ENCODE peak calls at places on chromosomes 6 and 20, in six cellular contexts. B is mucosa of descending colon, Y is AG10803, C is epithelial cell of esophagus, X is NCI-H1417 treated with DMSO at 0.1 percent for 48 hours, O is Ammon's horn. V is an unnamed sample.

GRCh38 chr6:55277628-55278003 is 49.7 kb upstream of the GFRAL start:
- DNase-seq in C (no peak), X (no peak), Y (no peak), O (no peak), B (no peak), V (no peak)

GRCh38 chr6:14883921-14884320 is 361.9 kb upstream of the JARID2 start:
- DNase-seq in C (no peak), X (no peak), B (no peak), Y (peak), O (no peak), V (no peak)

GRCh38 chr6:20028143-20028542 is 184.1 kb downstream of the MBOAT1 start:
- DNase-seq in B (peak), Y (no peak), O (no peak), C (no peak), X (no peak), V (no peak)

GRCh38 chr20:14208956-14209355 is 128.5 kb downstream of the FLRT3 start:
- DNase-seq in B (no peak), X (no peak), Y (peak), O (no peak), C (no peak), V (no peak)

GRCh38 chr20:56422131-56422823 is 10.2 kb downstream of the CASS4 start:
- DNase-seq in X (no peak), B (no peak), C (peak), O (no peak), Y (peak), V (no peak)

GRCh38 chr20:50245561-50246366 is 55.1 kb downstream of the CEBPB start:
- DNase-seq in C (peak), Y (peak), O (no peak), B (no peak), X (no peak), V (no peak)

GRCh38 chr6:108118791-108119211 is 44.3 kb upstream of the OSTM1 start:
- DNase-seq in Y (no peak), O (no peak), C (no peak), X (no peak), B (no peak), V (no peak)

GRCh38 chr6:113719545-113719944 is 137.6 kb upstream of the MARCKS start:
- DNase-seq in O (no peak), C (peak), B (no peak), X (no peak), Y (peak), V (no peak)

GRCh38 chr6:163554663-163555062 is 140.1 kb downstream of the QKI start:
- DNase-seq in B (peak), O (no peak), C (peak), Y (peak), X (no peak), V (no peak)

GRCh38 chr6:112990971-112991370 is 643.8 kb downstream of the RFPL4B start:
- DNase-seq in X (no peak), Y (peak), C (no peak), O (no peak), B (no peak), V (no peak)

GRCh38 chr6:131851049-131851769 is 43.4 kb downstream of the ENPP1 start:
- DNase-seq in X (no peak), O (no peak), Y (no peak), B (no peak), C (no peak), V (no peak)

GRCh38 chr6:35955970-35956369 is 35.1 kb upstream of the SRPK1 start:
- DNase-seq in B (peak), X (no peak), O (no peak), Y (no peak), C (no peak), V (no peak)

GRCh38 chr6:147227770-147228320 is 23.6 kb downstream of the STXBP5 start:
- DNase-seq in B (no peak), O (no peak), C (peak), X (no peak), Y (no peak), V (no peak)

GRCh38 chr6:25223421-25224052 is 55.6 kb upstream of the CARMIL1 start:
- DNase-seq in X (peak), B (peak), Y (peak), O (peak), C (peak), V (no peak)